ENCODE peak calls at places on chromosomes 7 and 10, in five cellular contexts. One of them, this sample, is unnamed.

GRCh38 chr7:142001163-142001874 is 5.6 kb downstream of the MGAM start:
- DNase-seq in HCT116: peak
- DNase-seq in transverse colon: peak
- DNase-seq in lower leg skin: no peak
- DNase-seq in stimulated activated CD4-positive, alpha-beta T cell treated with anti-CD3 and anti-CD28 coated beads, Interleukin-4, amount 100 ng/mL, for 4 hours: no peak
- DNase-seq in this sample: no peak

GRCh38 chr10:92574545-92575377 is 868 bp upstream of the IDE start:
- DNase-seq in HCT116: no peak
- DNase-seq in transverse colon: no peak
- DNase-seq in lower leg skin: no peak
- DNase-seq in stimulated activated CD4-positive, alpha-beta T cell treated with anti-CD3 and anti-CD28 coated beads, Interleukin-4, amount 100 ng/mL, for 4 hours: no peak
- DNase-seq in this sample: peak

GRCh38 chr7:142560166-142560565 is 189.1 kb upstream of the PRSS1 start:
- DNase-seq in HCT116: no peak
- DNase-seq in transverse colon: no peak
- DNase-seq in lower leg skin: no peak
- DNase-seq in stimulated activated CD4-positive, alpha-beta T cell treated with anti-CD3 and anti-CD28 coated beads, Interleukin-4, amount 100 ng/mL, for 4 hours: no peak
- DNase-seq in this sample: no peak

GRCh38 chr10:132384618-132385510 is 12.1 kb upstream of the PWWP2B start:
- DNase-seq in HCT116: no peak
- DNase-seq in transverse colon: peak
- DNase-seq in lower leg skin: peak
- DNase-seq in stimulated activated CD4-positive, alpha-beta T cell treated with anti-CD3 and anti-CD28 coated beads, Interleukin-4, amount 100 ng/mL, for 4 hours: no peak
- DNase-seq in this sample: no peak

GRCh38 chr10:103759100-103759781 is 96.1 kb downstream of the SH3PXD2A start:
- DNase-seq in HCT116: no peak
- DNase-seq in transverse colon: peak
- DNase-seq in lower leg skin: no peak
- DNase-seq in stimulated activated CD4-positive, alpha-beta T cell treated with anti-CD3 and anti-CD28 coated beads, Interleukin-4, amount 100 ng/mL, for 4 hours: no peak
- DNase-seq in this sample: peak

GRCh38 chr7:17298840-17299476 is 506 bp downstream of the AHR start:
- DNase-seq in HCT116: no peak
- DNase-seq in transverse colon: peak
- DNase-seq in lower leg skin: peak
- DNase-seq in stimulated activated CD4-positive, alpha-beta T cell treated with anti-CD3 and anti-CD28 coated beads, Interleukin-4, amount 100 ng/mL, for 4 hours: peak
- DNase-seq in this sample: no peak

GRCh38 chr10:43953672-43954071 is 305.0 kb upstream of the ZNF32 start:
- DNase-seq in HCT116: no peak
- DNase-seq in transverse colon: no peak
- DNase-seq in lower leg skin: peak
- DNase-seq in stimulated activated CD4-positive, alpha-beta T cell treated with anti-CD3 and anti-CD28 coated beads, Interleukin-4, amount 100 ng/mL, for 4 hours: no peak
- DNase-seq in this sample: no peak

GRCh38 chr7:101650579-101651081 is 21.5 kb upstream of the MYL10 start:
- DNase-seq in HCT116: no peak
- DNase-seq in transverse colon: no peak
- DNase-seq in lower leg skin: no peak
- DNase-seq in stimulated activated CD4-positive, alpha-beta T cell treated with anti-CD3 and anti-CD28 coated beads, Interleukin-4, amount 100 ng/mL, for 4 hours: no peak
- DNase-seq in this sample: no peak

GRCh38 chr10:125152646-125153368 is 7.6 kb downstream of the CTBP2 start:
- DNase-seq in HCT116: no peak
- DNase-seq in transverse colon: peak
- DNase-seq in lower leg skin: no peak
- DNase-seq in stimulated activated CD4-positive, alpha-beta T cell treated with anti-CD3 and anti-CD28 coated beads, Interleukin-4, amount 100 ng/mL, for 4 hours: no peak
- DNase-seq in this sample: no peak

GRCh38 chr10:76015245-76015644 is 583.8 kb downstream of the LRMDA start:
- DNase-seq in HCT116: no peak
- DNase-seq in transverse colon: no peak
- DNase-seq in lower leg skin: no peak
- DNase-seq in stimulated activated CD4-positive, alpha-beta T cell treated with anti-CD3 and anti-CD28 coated beads, Interleukin-4, amount 100 ng/mL, for 4 hours: no peak
- DNase-seq in this sample: no peak

GRCh38 chr7:99618726-99619125 is 2.0 kb downstream of the ZSCAN25 start:
- DNase-seq in HCT116: no peak
- DNase-seq in transverse colon: no peak
- DNase-seq in lower leg skin: no peak
- DNase-seq in stimulated activated CD4-positive, alpha-beta T cell treated with anti-CD3 and anti-CD28 coated beads, Interleukin-4, amount 100 ng/mL, for 4 hours: no peak
- DNase-seq in this sample: no peak

This sample was measured in astrocyte.